ENCODE peak calls at places on chromosomes 16 and 17, in seven cellular contexts. Q, G, V, D, S, I and A are unnamed samples.

GRCh38 chr16:74874912-74875311 is 100.3 kb upstream of the FA2H start:
- DNase-seq in Q (no peak), G (no peak), V (no peak), D (no peak), S (no peak), I (no peak), A (no peak)

GRCh38 chr16:87464691-87465300 is 28.0 kb downstream of the ZCCHC14 start:
- DNase-seq in Q (peak), G (peak), V (no peak), D (peak), S (peak), I (peak), A (peak)

GRCh38 chr17:21286066-21286770 is 1.7 kb downstream of the MAP2K3 start:
- DNase-seq in Q (no peak), G (peak), V (peak), D (peak), S (peak), I (peak), A (no peak)

GRCh38 chr17:41785876-41786226 is 660 bp downstream of the JUP start:
- DNase-seq in Q (no peak), G (peak), V (no peak), D (no peak), S (peak), I (no peak), A (no peak)

GRCh38 chr16:55171241-55171640 is 152.8 kb upstream of the IRX6 start:
- DNase-seq in Q (no peak), G (no peak), V (no peak), D (no peak), S (no peak), I (no peak), A (no peak)

GRCh38 chr16:55282441-55282840 is 41.6 kb upstream of the IRX6 start:
- DNase-seq in Q (no peak), G (no peak), V (no peak), D (no peak), S (no peak), I (no peak), A (no peak)

GRCh38 chr16:3774156-3774767 is 56.9 kb upstream of the TRAP1 start:
- DNase-seq in Q (no peak), G (peak), V (no peak), D (peak), S (no peak), I (peak), A (no peak)

GRCh38 chr16:57038151-57038550 is 48.8 kb downstream of the NLRC5 start:
- DNase-seq in Q (no peak), G (no peak), V (no peak), D (no peak), S (no peak), I (peak), A (no peak)

GRCh38 chr16:80120899-80121521 is 419.8 kb upstream of the DYNLRB2 start:
- DNase-seq in Q (no peak), G (no peak), V (no peak), D (no peak), S (no peak), I (no peak), A (no peak)

GRCh38 chr16:3059723-3060242 is 5.7 kb upstream of the IL32 start:
- DNase-seq in Q (no peak), G (no peak), V (no peak), D (no peak), S (no peak), I (no peak), A (no peak)

GRCh38 chr16:70295634-70296033 is 3.4 kb upstream of the DDX19B start:
- DNase-seq in Q (no peak), G (no peak), V (no peak), D (no peak), S (no peak), I (no peak), A (no peak)

GRCh38 chr17:43356999-43357398 is 41.8 kb upstream of the ARL4D start:
- DNase-seq in Q (no peak), G (no peak), V (no peak), D (no peak), S (no peak), I (peak), A (no peak)

GRCh38 chr17:50538549-50539410 is 6.2 kb downstream of the EPN3 start:
- DNase-seq in Q (no peak), G (no peak), V (no peak), D (no peak), S (no peak), I (peak), A (no peak)

GRCh38 chr16:75433732-75434413 is 570 bp upstream of the CFDP1 start:
- DNase-seq in Q (peak), G (peak), V (no peak), D (peak), S (peak), I (peak), A (no peak)

GRCh38 chr16:72958522-72959076 is 89.3 kb downstream of the ZFHX3 start:
- DNase-seq in Q (no peak), G (no peak), V (no peak), D (no peak), S (no peak), I (no peak), A (no peak)
- TF ChIP-seq CTCF in Q (no peak), G (no peak), V (no peak), D (no peak), S (no peak), I (no peak), A (no peak)

DNA sequence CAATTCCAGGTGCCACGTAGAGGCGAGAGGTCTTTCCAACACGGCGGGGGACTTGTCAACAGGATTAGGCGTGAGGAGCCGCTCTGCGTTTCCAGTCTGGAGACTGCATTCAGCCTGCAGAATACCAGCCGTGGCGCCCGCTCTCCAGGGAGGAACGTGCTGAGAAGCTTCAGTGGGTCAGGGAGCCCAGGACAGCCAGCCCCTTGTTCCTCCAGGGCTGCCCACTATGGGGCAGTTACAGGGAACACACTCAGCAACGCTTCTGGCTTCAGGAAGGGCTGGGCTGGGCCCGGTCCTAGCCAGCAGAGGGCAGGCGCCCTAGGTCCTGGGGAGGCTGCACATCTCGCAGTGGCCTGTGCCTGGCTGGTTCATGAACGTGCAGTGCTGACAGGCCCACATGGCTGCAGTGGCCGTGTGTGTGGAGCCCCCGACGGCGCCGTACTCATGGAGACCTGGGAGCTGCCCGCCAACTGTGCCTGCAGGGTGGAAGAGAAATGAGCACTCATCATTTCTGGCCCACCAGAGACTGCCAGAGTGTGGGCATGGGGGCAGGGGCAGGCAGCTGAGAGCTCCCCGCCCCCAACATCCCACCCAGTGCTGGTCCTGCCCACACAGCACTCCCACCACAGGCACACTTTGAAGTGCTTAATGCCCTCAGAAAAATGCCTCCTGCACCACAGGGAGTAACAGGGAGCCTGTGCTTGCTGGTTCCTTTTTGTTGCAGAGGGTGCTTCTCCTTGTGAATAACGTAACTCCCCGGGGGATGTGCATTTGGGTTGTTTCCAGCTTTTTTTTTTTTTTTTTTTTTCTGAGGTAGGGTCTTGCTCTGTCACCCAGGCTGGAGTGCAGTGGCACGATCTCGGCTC is 7.0 kb upstream of the FAAP100 start:
- DNase-seq in Q (no peak), G (no peak), V (no peak), D (no peak), S (no peak), I (peak), A (no peak)
- TF ChIP-seq CTCF in Q (no peak), G (no peak), V (no peak), D (peak), S (peak), I (peak), A (peak)

DNA sequence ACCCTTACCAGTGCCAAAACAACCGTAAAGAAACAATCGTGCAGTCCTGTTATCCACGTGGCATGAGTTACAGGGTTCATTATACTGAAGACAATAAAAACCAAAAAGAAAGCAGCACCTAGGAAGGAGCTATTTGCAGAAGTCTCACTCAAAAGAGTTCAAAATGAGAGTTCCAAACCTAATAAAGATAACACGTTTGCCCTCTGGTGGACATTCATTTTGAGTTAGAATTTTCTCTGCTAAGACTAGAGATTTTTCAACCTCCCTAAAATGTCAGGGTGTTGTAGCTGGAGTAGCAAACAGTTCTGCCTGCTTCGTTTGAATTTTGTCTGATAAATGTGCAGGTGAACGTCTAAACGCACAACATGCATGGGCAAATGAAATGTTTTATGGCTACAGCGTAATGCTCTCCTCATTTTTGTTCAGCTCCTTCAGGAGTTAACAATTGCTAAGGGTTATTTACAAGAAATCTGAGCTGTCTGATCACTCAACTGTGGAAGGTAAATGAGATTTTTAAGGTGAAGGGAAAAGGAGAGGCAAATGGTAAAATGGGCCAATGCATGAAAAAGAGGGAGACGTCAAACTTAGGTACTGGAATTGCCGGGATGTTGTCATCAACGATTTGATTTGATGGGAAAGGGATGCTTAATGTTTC is 1067.9 kb upstream of the EEF2KMT start:
- DNase-seq in Q (no peak), G (no peak), V (no peak), D (no peak), S (no peak), I (peak), A (no peak)
- TF ChIP-seq CTCF in Q (no peak), G (no peak), V (peak), D (no peak), S (no peak), I (no peak), A (peak)

DNA sequence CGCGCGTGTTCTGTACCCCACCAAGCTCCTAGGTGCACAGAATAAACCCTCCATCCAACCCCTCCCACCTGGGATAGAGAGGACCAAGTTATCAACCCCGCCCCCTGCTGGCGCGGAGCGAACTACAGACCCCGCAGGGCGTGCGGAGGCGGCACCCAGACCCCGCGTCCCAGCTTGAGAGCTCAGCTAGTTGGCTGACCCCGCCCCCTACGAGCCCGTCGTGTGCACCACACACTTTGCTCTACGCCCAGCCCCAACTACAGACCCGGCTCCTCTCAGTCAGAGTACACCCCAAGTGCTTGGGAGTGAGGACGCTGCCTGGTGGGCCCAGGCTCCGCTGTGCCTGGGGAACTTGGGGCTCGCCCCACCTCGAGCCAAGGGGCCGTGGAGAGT is 1.5 kb downstream of the GRIN2A start:
- DNase-seq in Q (peak), G (peak), V (peak), D (no peak), S (peak), I (no peak), A (no peak)
- TF ChIP-seq CTCF in Q (peak), G (no peak), V (peak), D (peak), S (peak), I (peak), A (no peak)

DNA sequence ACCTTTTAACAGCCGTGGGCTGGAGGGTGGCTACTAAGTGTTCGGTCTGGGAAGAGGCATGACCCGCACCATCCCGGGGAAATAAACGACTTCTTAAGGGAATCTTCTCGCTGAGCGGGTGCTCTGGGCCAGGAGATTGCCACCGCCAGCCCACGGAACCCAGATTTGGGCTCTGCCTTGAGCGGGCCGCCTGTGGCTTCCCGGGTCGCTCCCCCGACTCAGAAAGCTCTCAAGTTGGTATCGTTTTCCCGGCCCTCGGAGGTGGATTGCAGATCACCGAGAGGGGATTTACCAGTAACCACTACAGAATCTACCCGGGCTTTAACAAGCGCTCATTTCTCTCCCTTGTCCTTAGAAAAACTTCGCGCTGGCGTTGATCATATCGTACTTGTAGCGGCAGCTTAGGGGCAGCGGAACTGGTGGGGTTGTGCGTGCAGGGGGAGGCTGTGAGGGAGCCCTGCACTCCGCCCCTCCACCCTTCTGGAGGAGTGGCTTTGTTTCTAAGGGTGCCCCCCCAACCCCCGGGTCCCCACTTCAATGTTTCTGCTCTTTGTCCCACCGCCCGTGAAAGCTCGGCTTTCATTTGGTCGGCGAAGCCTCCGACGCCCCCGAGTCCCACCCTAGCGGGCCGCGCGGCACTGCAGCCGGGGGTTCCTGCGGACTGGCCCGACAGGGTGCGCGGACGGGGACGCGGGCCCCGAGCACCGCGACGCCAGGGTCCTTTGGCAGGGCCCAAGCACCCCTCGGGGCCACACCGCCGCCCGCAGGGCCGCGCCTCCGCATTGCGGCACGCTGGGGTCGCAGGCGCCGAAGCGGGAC is 3.6 kb upstream of the CBX4 start:
- DNase-seq in Q (no peak), G (peak), V (peak), D (no peak), S (no peak), I (no peak), A (no peak)
- TF ChIP-seq CTCF in Q (no peak), G (peak), V (no peak), D (no peak), S (no peak), I (no peak), A (peak)

GRCh38 chr17:16915752-16916556 is 56.0 kb downstream of the TNFRSF13B start:
- DNase-seq in Q (peak), G (no peak), V (peak), D (no peak), S (peak), I (peak), A (peak)
- TF ChIP-seq CTCF in Q (peak), G (no peak), V (peak), D (peak), S (peak), I (peak), A (peak)